ENCODE peak calls at places on chromosomes 2 and 18, in four cellular contexts. One of them, this sample, is unnamed. For H3K9me3, the result is how much of the 10 kb centered on the place peaks cover.

GRCh38 chr2:70516596-70516995 is 37.0 kb downstream of the TGFA start:
- DNase-seq in mammary epithelial cell: peak
- DNase-seq in GM12878: peak
- DNase-seq in HepG2: no peak
- DNase-seq in this sample: no peak

GRCh38 chr2:167510071-167510759 is 621.9 kb downstream of the XIRP2 start:
- DNase-seq in mammary epithelial cell: no peak
- DNase-seq in GM12878: no peak
- DNase-seq in HepG2: peak
- DNase-seq in this sample: no peak

GRCh38 chr2:190585000-190585678 is 50.6 kb upstream of the NEMP2 start:
- DNase-seq in mammary epithelial cell: no peak
- DNase-seq in GM12878: no peak
- DNase-seq in HepG2: no peak
- DNase-seq in this sample: peak

GRCh38 chr18:39946623-39947061 is 2008.4 kb upstream of the PIK3C3 start:
- DNase-seq in mammary epithelial cell: peak
- DNase-seq in GM12878: no peak
- DNase-seq in HepG2: no peak
- DNase-seq in this sample: no peak

GRCh38 chr2:38572167-38572566 is 30.6 kb downstream of the HNRNPLL start:
- DNase-seq in mammary epithelial cell: peak
- DNase-seq in GM12878: no peak
- DNase-seq in HepG2: no peak
- DNase-seq in this sample: no peak

GRCh38 chr2:143717053-143717452 is 587.8 kb downstream of the ARHGAP15 start:
- DNase-seq in mammary epithelial cell: no peak
- DNase-seq in GM12878: no peak
- DNase-seq in HepG2: no peak
- DNase-seq in this sample: no peak

GRCh38 chr2:25279091-25279651 is 62.6 kb downstream of the DNMT3A start:
- DNase-seq in mammary epithelial cell: peak
- DNase-seq in GM12878: peak
- DNase-seq in HepG2: no peak
- DNase-seq in this sample: no peak

GRCh38 chr2:112923237-112923966 is 12.4 kb downstream of the IL37 start:
- DNase-seq in mammary epithelial cell: no peak
- DNase-seq in GM12878: no peak
- DNase-seq in HepG2: no peak
- DNase-seq in this sample: no peak

GRCh38 chr18:77557030-77557429 is 307.4 kb downstream of the GALR1 start:
- DNase-seq in mammary epithelial cell: no peak
- DNase-seq in GM12878: no peak
- DNase-seq in HepG2: no peak
- DNase-seq in this sample: no peak

GRCh38 chr2:85888020-85888744 is 608 bp downstream of the ST3GAL5 start:
- DNase-seq in mammary epithelial cell: no peak
- DNase-seq in GM12878: no peak
- DNase-seq in HepG2: no peak
- DNase-seq in this sample: no peak

GRCh38 chr2:33111002-33111446 is 164.3 kb downstream of the LTBP1 start:
- DNase-seq in mammary epithelial cell: peak
- DNase-seq in GM12878: no peak
- DNase-seq in HepG2: no peak
- DNase-seq in this sample: no peak

GRCh38 chr18:58363767-58364540 is 264.9 kb downstream of the ALPK2 start:
- DNase-seq in mammary epithelial cell: peak
- DNase-seq in GM12878: no peak
- DNase-seq in HepG2: no peak
- DNase-seq in this sample: no peak

DNA sequence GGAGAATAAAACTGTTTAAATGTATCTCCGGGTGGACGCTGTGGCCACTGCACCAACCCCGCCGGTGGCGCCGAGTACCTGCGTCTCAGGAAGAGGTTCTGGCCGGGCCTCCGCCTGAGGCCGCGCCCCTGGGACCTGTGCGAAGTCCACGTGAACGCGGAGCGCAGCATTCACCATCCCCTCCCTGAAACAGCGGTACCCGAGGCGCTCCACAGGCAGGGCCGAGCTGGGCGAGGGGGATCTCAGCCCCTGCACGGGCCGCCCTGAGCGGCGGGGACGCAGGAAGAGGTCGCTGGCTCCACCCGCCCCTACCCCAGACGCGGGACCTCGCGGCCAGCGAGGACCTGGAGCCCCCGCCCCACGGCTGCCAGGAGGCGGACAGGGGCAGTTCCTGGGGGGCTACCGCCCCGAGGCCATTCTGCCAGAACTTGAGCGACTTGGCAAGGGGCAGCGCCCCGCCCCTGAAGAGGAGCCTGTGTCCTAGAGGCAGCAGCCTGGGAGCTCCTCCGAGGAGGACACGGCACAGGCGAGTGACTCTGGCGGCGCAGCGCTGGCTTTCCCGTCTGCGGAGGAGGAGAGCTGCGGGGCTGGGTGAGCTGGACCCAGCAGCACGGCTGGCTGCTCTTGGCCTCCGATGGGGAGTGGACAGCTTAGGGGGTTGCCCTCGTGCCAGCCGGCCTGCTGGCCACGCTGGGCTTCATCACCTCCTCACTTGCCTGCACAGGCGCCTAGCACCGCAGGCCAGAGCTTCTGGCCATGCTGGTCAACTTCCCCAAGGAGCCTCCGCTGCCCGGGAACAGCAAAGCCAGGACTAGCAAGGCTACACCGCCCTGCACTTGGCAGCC is 9.7 kb upstream of the TEKT4 start:
- DNase-seq in mammary epithelial cell: no peak
- DNase-seq in GM12878: no peak
- DNase-seq in HepG2: no peak
- DNase-seq in this sample: no peak
- TF ChIP-seq EZH2 in mammary epithelial cell: no peak
- TF ChIP-seq EZH2 in GM12878: no peak
- TF ChIP-seq EZH2 in HepG2: no peak
- TF ChIP-seq EZH2 in this sample: no peak

GRCh38 chr18:66457245-66457644 is 146.6 kb downstream of the CDH19 start:
- DNase-seq in mammary epithelial cell: no peak
- DNase-seq in GM12878: no peak
- DNase-seq in HepG2: no peak
- DNase-seq in this sample: no peak

DNA sequence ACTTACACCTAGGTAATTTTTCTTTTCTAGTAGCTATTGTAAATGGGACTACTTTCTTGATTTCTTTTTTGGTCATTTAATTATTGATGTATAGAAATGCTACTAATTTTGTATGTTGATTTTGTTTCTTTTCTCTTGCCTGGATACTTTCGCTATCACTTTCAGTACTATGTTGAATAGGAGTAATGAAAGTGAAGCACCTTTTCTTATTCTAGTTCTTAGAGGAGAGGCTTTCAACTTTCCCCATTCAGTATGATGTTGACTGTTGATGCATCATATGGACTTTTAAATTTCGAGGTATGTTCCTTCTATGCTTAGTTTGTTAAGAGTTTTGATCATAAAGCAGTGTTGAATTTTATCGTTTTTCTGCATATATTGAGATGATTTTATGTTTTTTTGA is 142.5 kb downstream of the CDH19 start:
- DNase-seq in mammary epithelial cell: no peak
- DNase-seq in GM12878: no peak
- DNase-seq in HepG2: no peak
- DNase-seq in this sample: no peak
- H3K9me3 ChIP-seq in mammary epithelial cell: under half
- H3K9me3 ChIP-seq in GM12878: under half
- H3K9me3 ChIP-seq in HepG2: under half
- H3K9me3 ChIP-seq in this sample: under half

GRCh38 chr2:133576714-133577113 is 8.5 kb upstream of the NCKAP5 start:
- DNase-seq in mammary epithelial cell: no peak
- DNase-seq in GM12878: no peak
- DNase-seq in HepG2: peak
- DNase-seq in this sample: no peak

GRCh38 chr2:133574620-133575019 is 6.4 kb upstream of the NCKAP5 start:
- DNase-seq in mammary epithelial cell: no peak
- DNase-seq in GM12878: no peak
- DNase-seq in HepG2: no peak
- DNase-seq in this sample: no peak

GRCh38 chr2:133574186-133574585 is 5.9 kb upstream of the NCKAP5 start:
- DNase-seq in mammary epithelial cell: no peak
- DNase-seq in GM12878: no peak
- DNase-seq in HepG2: no peak
- DNase-seq in this sample: no peak

GRCh38 chr2:133581027-133581760 is 12.9 kb upstream of the NCKAP5 start:
- DNase-seq in mammary epithelial cell: peak
- DNase-seq in GM12878: no peak
- DNase-seq in HepG2: no peak
- DNase-seq in this sample: no peak

GRCh38 chr2:133579295-133579694 is 11.0 kb upstream of the NCKAP5 start:
- DNase-seq in mammary epithelial cell: peak
- DNase-seq in GM12878: no peak
- DNase-seq in HepG2: no peak
- DNase-seq in this sample: no peak
- H3K27ac ChIP-seq in mammary epithelial cell: peak
- H3K27ac ChIP-seq in GM12878: no peak
- H3K27ac ChIP-seq in HepG2: no peak
- H3K27ac ChIP-seq in this sample: no peak

GRCh38 chr2:232487385-232488096 is at the start of gene ECEL1:
- DNase-seq in mammary epithelial cell: no peak
- DNase-seq in GM12878: no peak
- DNase-seq in HepG2: no peak
- DNase-seq in this sample: no peak

GRCh38 chr2:232485333-232485756 is 2.3 kb downstream of the ECEL1 start:
- DNase-seq in mammary epithelial cell: no peak
- DNase-seq in GM12878: no peak
- DNase-seq in HepG2: no peak
- DNase-seq in this sample: no peak

GRCh38 chr2:232485757-232486557 is 1.7 kb downstream of the ECEL1 start:
- DNase-seq in mammary epithelial cell: no peak
- DNase-seq in GM12878: no peak
- DNase-seq in HepG2: no peak
- DNase-seq in this sample: no peak

GRCh38 chr2:232488097-232488711 is 570 bp upstream of the ECEL1 start:
- DNase-seq in mammary epithelial cell: no peak
- DNase-seq in GM12878: no peak
- DNase-seq in HepG2: no peak
- DNase-seq in this sample: no peak

DNA sequence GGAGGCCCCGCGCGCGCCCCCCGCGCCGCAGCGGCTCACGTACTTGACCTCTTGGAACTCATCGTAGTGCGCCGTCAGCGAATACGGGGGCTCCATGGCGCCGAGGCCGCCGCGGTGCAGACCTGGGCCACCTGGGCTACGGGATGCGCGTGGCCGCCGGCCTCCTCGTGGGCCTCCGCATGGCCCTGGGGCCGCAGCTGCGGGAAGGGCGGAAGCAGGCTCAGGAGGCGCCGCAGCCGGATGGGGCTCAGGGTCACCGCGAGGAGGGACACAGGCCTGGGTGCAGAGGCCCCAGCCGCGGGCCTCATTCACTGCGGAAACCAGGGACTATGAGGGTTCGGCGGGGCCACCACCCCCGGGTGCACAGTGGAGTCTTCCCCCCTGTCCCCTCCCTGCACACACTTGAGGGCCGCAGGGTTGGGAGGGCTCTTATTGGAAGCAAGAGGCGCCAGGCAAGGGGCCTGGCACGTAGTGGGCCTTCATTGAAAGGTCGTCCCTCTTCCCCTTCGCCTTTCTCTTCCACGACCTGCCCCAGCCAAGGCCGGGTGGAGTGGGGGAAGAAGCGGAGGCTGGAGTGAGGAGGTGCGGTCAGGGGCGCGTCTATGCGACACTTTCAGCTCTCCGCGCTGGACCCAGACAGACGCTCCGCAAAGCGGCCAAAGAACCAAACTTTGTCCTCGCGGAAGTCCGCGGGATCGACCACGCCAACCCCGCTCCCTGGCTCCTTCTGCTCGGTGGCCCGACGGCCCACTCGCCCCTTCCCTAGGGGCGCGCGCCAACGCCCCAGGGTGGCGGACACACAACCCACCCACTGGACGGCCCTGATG is 863 bp downstream of the ECEL1 start:
- DNase-seq in mammary epithelial cell: no peak
- DNase-seq in GM12878: no peak
- DNase-seq in HepG2: no peak
- DNase-seq in this sample: no peak
- TF ChIP-seq EZH2 in mammary epithelial cell: peak
- TF ChIP-seq EZH2 in GM12878: no peak
- TF ChIP-seq EZH2 in HepG2: peak
- TF ChIP-seq EZH2 in this sample: peak

This sample was measured in SK-N-MC.